ENCODE peak calls at places on chromosomes 5 and 9, in four cellular contexts. One of them, this sample, is unnamed.

GRCh38 chr5:64977779-64978178 is 209.0 kb downstream of the CWC27 start:
- DNase-seq in CD8-positive, alpha-beta T cell: no peak
- DNase-seq in NCI-H1105 treated with DMSO at 0.1 percent for 48 hours: no peak
- DNase-seq in GM20000: no peak
- DNase-seq in this sample: no peak

GRCh38 chr9:69357030-69357853 is 32.2 kb downstream of the ENTREP1 start:
- DNase-seq in CD8-positive, alpha-beta T cell: no peak
- DNase-seq in NCI-H1105 treated with DMSO at 0.1 percent for 48 hours: no peak
- DNase-seq in GM20000: no peak
- DNase-seq in this sample: no peak

GRCh38 chr5:160419458-160420330 is 813 bp upstream of the SLU7 start:
- DNase-seq in CD8-positive, alpha-beta T cell: no peak
- DNase-seq in NCI-H1105 treated with DMSO at 0.1 percent for 48 hours: no peak
- DNase-seq in GM20000: no peak
- DNase-seq in this sample: no peak

GRCh38 chr5:151675225-151675955 is 11.3 kb downstream of the SPARC start:
- DNase-seq in CD8-positive, alpha-beta T cell: no peak
- DNase-seq in NCI-H1105 treated with DMSO at 0.1 percent for 48 hours: no peak
- DNase-seq in GM20000: peak; percentile 13
- DNase-seq in this sample: no peak

GRCh38 chr5:95178046-95178651 is 106.7 kb downstream of the MCTP1 start:
- DNase-seq in CD8-positive, alpha-beta T cell: no peak
- DNase-seq in NCI-H1105 treated with DMSO at 0.1 percent for 48 hours: peak; percentile 1
- DNase-seq in GM20000: no peak
- DNase-seq in this sample: no peak

GRCh38 chr5:159975462-159976019 is 33.4 kb upstream of the TTC1 start:
- DNase-seq in CD8-positive, alpha-beta T cell: no peak
- DNase-seq in NCI-H1105 treated with DMSO at 0.1 percent for 48 hours: no peak
- DNase-seq in GM20000: no peak
- DNase-seq in this sample: no peak

GRCh38 chr5:138438724-138439536 is at the start of gene REEP2:
- DNase-seq in CD8-positive, alpha-beta T cell: peak; percentile 35
- DNase-seq in NCI-H1105 treated with DMSO at 0.1 percent for 48 hours: peak; percentile 48
- DNase-seq in GM20000: peak; percentile 94
- DNase-seq in this sample: peak; percentile 93

GRCh38 chr9:97851450-97851883 is 1.6 kb upstream of the FOXE1 start:
- DNase-seq in CD8-positive, alpha-beta T cell: no peak
- DNase-seq in NCI-H1105 treated with DMSO at 0.1 percent for 48 hours: no peak
- DNase-seq in GM20000: no peak
- DNase-seq in this sample: no peak

GRCh38 chr9:82466616-82467251 is 478.2 kb downstream of the SPATA31D1 start:
- DNase-seq in CD8-positive, alpha-beta T cell: no peak
- DNase-seq in NCI-H1105 treated with DMSO at 0.1 percent for 48 hours: no peak
- DNase-seq in GM20000: no peak
- DNase-seq in this sample: no peak

GRCh38 chr5:35902032-35902681 is 36.3 kb downstream of the CAPSL start:
- DNase-seq in CD8-positive, alpha-beta T cell: no peak
- DNase-seq in NCI-H1105 treated with DMSO at 0.1 percent for 48 hours: no peak
- DNase-seq in GM20000: peak; percentile 42
- DNase-seq in this sample: no peak

GRCh38 chr5:64347308-64347707 is 158.5 kb upstream of the RGS7BP start:
- DNase-seq in CD8-positive, alpha-beta T cell: no peak
- DNase-seq in NCI-H1105 treated with DMSO at 0.1 percent for 48 hours: peak; percentile 1
- DNase-seq in GM20000: no peak
- DNase-seq in this sample: no peak

GRCh38 chr5:133847886-133848285 is 120.5 kb downstream of the C5orf15 start:
- DNase-seq in CD8-positive, alpha-beta T cell: no peak
- DNase-seq in NCI-H1105 treated with DMSO at 0.1 percent for 48 hours: no peak
- DNase-seq in GM20000: no peak
- DNase-seq in this sample: no peak

GRCh38 chr5:95841914-95842812 is 19.6 kb upstream of the GLRX start:
- DNase-seq in CD8-positive, alpha-beta T cell: no peak
- DNase-seq in NCI-H1105 treated with DMSO at 0.1 percent for 48 hours: no peak
- DNase-seq in GM20000: no peak
- DNase-seq in this sample: no peak

GRCh38 chr5:136109453-136109852 is 23.2 kb upstream of the SMAD5 start:
- DNase-seq in CD8-positive, alpha-beta T cell: no peak
- DNase-seq in NCI-H1105 treated with DMSO at 0.1 percent for 48 hours: no peak
- DNase-seq in GM20000: no peak
- DNase-seq in this sample: no peak

GRCh38 chr9:93467062-93467416 is 13.7 kb upstream of the FAM120AOS start:
- DNase-seq in CD8-positive, alpha-beta T cell: no peak
- DNase-seq in NCI-H1105 treated with DMSO at 0.1 percent for 48 hours: no peak
- DNase-seq in GM20000: no peak
- DNase-seq in this sample: no peak

GRCh38 chr5:19314840-19315239 is 673.2 kb downstream of the CDH18 start:
- DNase-seq in CD8-positive, alpha-beta T cell: no peak
- DNase-seq in NCI-H1105 treated with DMSO at 0.1 percent for 48 hours: no peak
- DNase-seq in GM20000: no peak
- DNase-seq in this sample: no peak

GRCh38 chr5:159533197-159533596 is 202.9 kb upstream of the IL12B start:
- DNase-seq in CD8-positive, alpha-beta T cell: no peak
- DNase-seq in NCI-H1105 treated with DMSO at 0.1 percent for 48 hours: no peak
- DNase-seq in GM20000: no peak
- DNase-seq in this sample: no peak